ENCODE peak calls at places on chromosomes 4 and X, in nine cellular contexts. R, P, J, I, O, E, Y, T and M are unnamed samples. For H3K36me3, the result is how much of the 10 kb centered on the place peaks cover.

GRCh38 chr4:87476934-87477333 is 52.2 kb downstream of the SPARCL1 start:
- DNase-seq in O (no peak), Y (no peak), P (no peak), R (no peak), J (no peak), T (no peak), E (no peak), I (no peak), M (no peak)

GRCh38 chrX:108097380-108097779 is 5.8 kb downstream of the ATG4A start:
- DNase-seq in J (no peak), I (peak), O (no peak), E (no peak), Y (no peak), P (no peak), T (no peak), R (no peak), M (no peak)

GRCh38 chr4:152485726-152486276 is 50.1 kb downstream of the FBXW7 start:
- DNase-seq in P (no peak), T (peak), Y (no peak), J (no peak), E (no peak), R (no peak), I (peak), O (no peak), M (no peak)

GRCh38 chr4:74387790-74388189 is 22.8 kb downstream of the EREG start:
- DNase-seq in R (no peak), O (no peak), T (no peak), Y (no peak), J (no peak), E (no peak), P (no peak), I (no peak), M (no peak)

GRCh38 chrX:132909643-132910042 is 48.8 kb downstream of the HS6ST2 start:
- DNase-seq in E (no peak), P (no peak), R (no peak), O (no peak), T (peak), J (no peak), I (peak), Y (no peak), M (no peak)

GRCh38 chr4:118158946-118159345 is 124.7 kb downstream of the NDST3 start:
- DNase-seq in T (no peak), E (no peak), R (no peak), P (no peak), Y (no peak), I (no peak), O (no peak), J (no peak), M (no peak)

GRCh38 chr4:92450694-92451093 is 146.9 kb downstream of the GRID2 start:
- DNase-seq in R (no peak), E (no peak), J (no peak), O (no peak), I (no peak), T (no peak), P (no peak), Y (no peak), M (no peak)

GRCh38 chr4:160848901-160849735 is 1314.7 kb downstream of the FSTL5 start:
- DNase-seq in P (no peak), T (peak), E (no peak), J (no peak), Y (no peak), O (no peak), R (no peak), I (peak), M (no peak)

GRCh38 chrX:127259742-127260141 is 440.2 kb downstream of the PRR32 start:
- DNase-seq in R (no peak), P (no peak), E (no peak), J (no peak), O (no peak), T (no peak), Y (no peak), I (peak), M (no peak)

GRCh38 chrX:37347420-37347819 is 1.7 kb upstream of the PRRG1 start:
- DNase-seq in P (no peak), J (no peak), Y (no peak), T (peak), R (no peak), I (no peak), O (no peak), E (no peak), M (no peak)

GRCh38 chr4:188624370-188624769 is 485.1 kb downstream of the TRIML1 start:
- DNase-seq in T (no peak), J (no peak), P (no peak), I (no peak), E (no peak), O (no peak), Y (no peak), R (no peak), M (no peak)

GRCh38 chrX:56782791-56783449 is 53.9 kb downstream of the NBDY start:
- DNase-seq in E (no peak), I (no peak), J (no peak), R (no peak), P (no peak), O (no peak), T (no peak), Y (peak), M (no peak)

GRCh38 chrX:40816906-40817305 is 81.6 kb upstream of the MED14 start:
- DNase-seq in T (no peak), I (no peak), Y (no peak), J (no peak), P (no peak), E (no peak), R (no peak), O (no peak), M (no peak)

GRCh38 chr4:167021545-167022155 is 212.6 kb downstream of the SPOCK3 start:
- DNase-seq in R (peak), O (no peak), J (peak), Y (peak), T (peak), P (peak), I (peak), E (peak), M (peak)

GRCh38 chr4:35100932-35101331 is 1143.4 kb downstream of the ARAP2 start:
- DNase-seq in T (no peak), O (no peak), Y (no peak), E (no peak), R (no peak), I (no peak), J (no peak), P (no peak), M (no peak)

GRCh38 chr4:126081336-126081735 is 766.6 kb downstream of the FAT4 start:
- DNase-seq in J (no peak), E (no peak), T (no peak), P (no peak), I (no peak), O (no peak), R (no peak), Y (no peak), M (no peak)

GRCh38 chrX:46913710-46914109 is 1.5 kb downstream of the JADE3 start:
- DNase-seq in T (peak), R (no peak), J (peak), P (no peak), O (no peak), Y (peak), E (no peak), I (peak), M (no peak)

GRCh38 chr4:139595989-139596679 is 40.1 kb upstream of the SETD7 start:
- DNase-seq in E (peak), T (peak), O (no peak), I (peak), J (no peak), Y (no peak), R (no peak), P (no peak), M (no peak)

GRCh38 chr4:145285928-145286327 is 105.5 kb upstream of the OTUD4 start:
- DNase-seq in I (peak), R (no peak), O (no peak), Y (no peak), T (peak), P (no peak), J (no peak), E (no peak), M (no peak)

GRCh38 chrX:21176927-21177571 is 197.2 kb upstream of the CNKSR2 start:
- DNase-seq in E (no peak), R (no peak), I (peak), J (no peak), Y (no peak), O (no peak), T (no peak), P (no peak), M (no peak)

GRCh38 chr4:94127707-94128328 is 79.8 kb upstream of the SMARCAD1 start:
- DNase-seq in T (no peak), I (peak), O (no peak), E (no peak), P (no peak), R (no peak), Y (no peak), J (no peak), M (no peak)

GRCh38 chr4:67886281-67886680 is 2.5 kb upstream of the TMPRSS11D start:
- DNase-seq in R (no peak), O (no peak), J (no peak), P (no peak), I (peak), E (no peak), T (peak), Y (no peak), M (no peak)

GRCh38 chr4:155220025-155220424 is 11.6 kb downstream of the NPY2R start:
- DNase-seq in E (no peak), O (no peak), P (no peak), R (no peak), Y (no peak), T (no peak), I (no peak), J (no peak), M (no peak)

GRCh38 chr4:20618010-20618409 is 82.2 kb upstream of the PACRGL start:
- DNase-seq in Y (no peak), E (peak), P (no peak), O (no peak), T (no peak), J (peak), R (peak), I (no peak), M (peak)

GRCh38 chr4:169189372-169189771 is 81.4 kb downstream of the SH3RF1 start:
- DNase-seq in P (no peak), E (no peak), R (no peak), O (no peak), J (no peak), I (no peak), T (no peak), Y (no peak), M (no peak)

GRCh38 chr4:14155803-14156202 is 528.3 kb upstream of the BOD1L1 start:
- DNase-seq in T (no peak), P (no peak), Y (no peak), I (no peak), J (no peak), E (no peak), R (no peak), O (no peak), M (no peak)

GRCh38 chr4:150411527-150411926 is 170.4 kb upstream of the MAB21L2 start:
- DNase-seq in T (peak), R (no peak), I (no peak), J (no peak), O (no peak), E (no peak), P (no peak), Y (no peak), M (no peak)

GRCh38 chrX:11371106-11371505 is 77.9 kb downstream of the AMELX start:
- DNase-seq in R (no peak), I (no peak), E (no peak), P (no peak), T (no peak), O (no peak), J (no peak), Y (no peak), M (no peak)

GRCh38 chr4:10727140-10727880 is 42.7 kb upstream of the CLNK start:
- DNase-seq in E (no peak), O (no peak), I (no peak), T (no peak), J (no peak), R (no peak), P (no peak), Y (no peak), M (no peak)

GRCh38 chr4:3451956-3452355 is 10.2 kb downstream of the HGFAC start:
- DNase-seq in I (peak), P (no peak), J (no peak), R (no peak), E (no peak), Y (no peak), T (peak), O (no peak), M (no peak)

GRCh38 chrX:150037041-150037440 is 98.8 kb upstream of the EOLA2 start:
- DNase-seq in I (peak), P (no peak), T (no peak), R (no peak), J (no peak), O (no peak), Y (no peak), E (no peak), M (no peak)

GRCh38 chrX:19670321-19670750 is 155.0 kb upstream of the MAP3K15 start:
- DNase-seq in E (no peak), I (peak), P (no peak), O (no peak), T (no peak), Y (no peak), J (no peak), R (no peak), M (no peak)

GRCh38 chrX:54090880-54091279 is 46.6 kb upstream of the PHF8 start:
- DNase-seq in J (no peak), I (no peak), O (no peak), Y (no peak), T (no peak), P (no peak), E (no peak), R (no peak), M (no peak)

GRCh38 chrX:63657821-63658220 is 127.2 kb downstream of the ARHGEF9 start:
- DNase-seq in T (peak), J (no peak), R (peak), O (no peak), I (peak), P (no peak), Y (no peak), E (no peak), M (peak)

GRCh38 chr4:111778543-111778942 is 366.7 kb upstream of the FAM241A start:
- DNase-seq in E (no peak), R (no peak), J (no peak), I (no peak), P (no peak), O (no peak), Y (no peak), T (no peak), M (no peak)

GRCh38 chr4:174689618-174690017 is 139.4 kb downstream of the GLRA3 start:
- DNase-seq in P (no peak), T (no peak), R (no peak), I (no peak), J (no peak), E (no peak), O (no peak), Y (no peak), M (no peak)

GRCh38 chr4:174681723-174682300 is 147.2 kb downstream of the GLRA3 start:
- DNase-seq in Y (no peak), O (no peak), I (peak), J (no peak), T (peak), P (no peak), E (no peak), R (no peak), M (no peak)

GRCh38 chr4:174690665-174691064 is 138.4 kb downstream of the GLRA3 start:
- DNase-seq in E (no peak), O (no peak), R (no peak), T (no peak), I (no peak), J (no peak), Y (no peak), P (no peak), M (no peak)

DNA sequence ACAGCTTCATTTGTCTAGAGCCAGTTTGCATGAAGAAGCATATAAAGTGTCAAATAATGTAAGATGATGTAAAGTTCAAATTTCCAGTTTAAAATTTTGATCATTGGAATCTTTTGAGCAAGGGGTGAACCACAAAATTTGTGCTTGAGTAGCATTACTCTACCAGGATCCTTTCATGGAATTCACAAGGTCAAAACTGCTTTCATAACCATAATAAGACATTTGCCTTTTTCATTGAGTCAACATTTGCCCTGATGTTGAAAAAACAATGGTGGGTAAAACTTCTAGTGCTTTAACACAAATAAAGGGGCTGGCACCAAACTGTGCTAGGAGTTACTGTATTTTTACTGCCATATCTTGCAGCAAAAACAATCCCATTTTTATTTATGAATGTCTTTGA is 142.2 kb downstream of the GLRA3 start:
- DNase-seq in J (no peak), Y (no peak), E (no peak), I (no peak), R (no peak), T (no peak), P (no peak), O (no peak), M (no peak)
- H3K36me3 ChIP-seq in J (under half), Y (under half), E (under half), I (under half), R (under half), T (under half), P (under half), O (under half), M (under half)

GRCh38 chr4:72313121-72313520 is 255.9 kb downstream of the ADAMTS3 start:
- DNase-seq in R (no peak), I (no peak), P (no peak), T (no peak), Y (no peak), J (no peak), O (no peak), E (no peak), M (peak)
- H3K4me3 ChIP-seq in R (no peak), I (no peak), P (no peak), T (no peak), Y (no peak), J (no peak), O (no peak), E (no peak), M (no peak)

GRCh38 chrX:14913241-14913640 is 40.0 kb downstream of the MOSPD2 start:
- DNase-seq in J (no peak), E (no peak), P (no peak), T (peak), O (no peak), R (no peak), Y (no peak), I (peak), M (no peak)
- H3K36me3 ChIP-seq in J (under half), E (under half), P (under half), T (under half), O (under half), R (under half), Y (under half), I (under half), M (half or more)

DNA sequence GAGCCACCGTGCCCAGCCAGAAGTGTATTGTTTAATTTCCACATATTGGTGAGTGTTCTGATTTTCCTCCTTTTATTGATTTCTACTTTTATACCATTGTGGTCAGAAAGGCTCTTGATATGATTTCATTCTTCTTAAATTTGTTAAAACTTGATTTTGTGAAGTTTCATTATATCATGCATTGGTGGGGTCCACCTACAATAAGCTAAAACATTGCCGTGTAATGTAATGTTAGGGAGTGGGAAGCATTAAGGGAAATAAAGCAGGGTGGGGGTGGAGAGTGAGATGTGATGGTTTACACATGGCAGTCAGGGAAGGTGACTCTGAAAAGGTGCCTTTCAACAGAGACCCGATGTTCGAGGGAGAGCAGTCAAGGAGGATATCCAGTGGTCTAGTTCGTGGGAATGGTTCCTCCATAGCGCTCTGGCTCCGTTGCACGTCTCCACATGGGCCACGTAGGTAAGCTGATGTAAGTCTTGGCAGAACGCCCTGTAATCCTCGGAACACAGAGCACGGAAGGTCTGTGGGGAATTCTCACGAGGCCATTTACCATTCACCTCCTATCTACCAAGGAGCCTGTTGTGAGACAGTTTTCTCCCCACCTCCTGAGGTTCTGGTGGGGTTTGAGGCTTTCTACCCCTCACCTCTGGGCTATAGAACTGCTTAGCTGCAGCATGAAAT is 7.7 kb upstream of the WDR13 start:
- DNase-seq in O (no peak), I (no peak), T (no peak), E (no peak), R (no peak), Y (no peak), P (no peak), J (no peak), M (no peak)
- H3K4me3 ChIP-seq in O (no peak), I (no peak), T (no peak), E (peak), R (no peak), Y (no peak), P (no peak), J (no peak), M (no peak)

GRCh38 chr4:1960170-1960825 is 48.5 kb downstream of the NELFA start:
- DNase-seq in O (no peak), P (no peak), R (no peak), I (no peak), T (peak), E (no peak), Y (no peak), J (no peak), M (no peak)

GRCh38 chr4:1956631-1957030 is 52.1 kb downstream of the NELFA start:
- DNase-seq in T (no peak), J (no peak), R (no peak), I (no peak), E (no peak), P (no peak), O (no peak), Y (no peak), M (no peak)

GRCh38 chr4:1961038-1961437 is 47.7 kb downstream of the NELFA start:
- DNase-seq in Y (no peak), T (no peak), J (no peak), I (no peak), E (no peak), R (no peak), P (no peak), O (no peak), M (no peak)

GRCh38 chr4:1958276-1959103 is 50.3 kb downstream of the NELFA start:
- DNase-seq in P (no peak), T (no peak), E (no peak), O (no peak), I (no peak), Y (no peak), R (peak), J (no peak), M (no peak)

GRCh38 chr4:1959104-1959384 is 49.7 kb downstream of the NELFA start:
- DNase-seq in I (no peak), T (no peak), R (no peak), P (no peak), O (no peak), E (no peak), Y (no peak), J (no peak), M (no peak)
- H3K36me3 ChIP-seq in I (under half), T (under half), R (half or more), P (half or more), O (under half), E (half or more), Y (under half), J (under half), M (half or more)